ENCODE peak calls at places on chromosomes 16 and 17, in eight cellular contexts. One of them, this sample, is unnamed.

GRCh38 chr16:52078716-52079655 is 468.0 kb downstream of the TOX3 start:
- DNase-seq in iPS DF 6.9: no peak
- DNase-seq in ovary: no peak
- DNase-seq in CD8-positive, alpha-beta T cell: no peak
- DNase-seq in IMR-90: no peak
- DNase-seq in suprapubic skin: no peak
- DNase-seq in A673: no peak
- DNase-seq in fibroblast of lung: no peak
- DNase-seq in this sample: no peak

GRCh38 chr17:13597723-13598347 is 3.9 kb downstream of the HS3ST3A1 start:
- DNase-seq in iPS DF 6.9: no peak
- DNase-seq in ovary: no peak
- DNase-seq in CD8-positive, alpha-beta T cell: peak
- DNase-seq in IMR-90: peak
- DNase-seq in suprapubic skin: no peak
- DNase-seq in A673: peak
- DNase-seq in fibroblast of lung: peak
- DNase-seq in this sample: no peak

GRCh38 chr16:28845173-28846079 is 722 bp downstream of the TUFM start:
- DNase-seq in iPS DF 6.9: no peak
- DNase-seq in ovary: no peak
- DNase-seq in CD8-positive, alpha-beta T cell: no peak
- DNase-seq in IMR-90: peak
- DNase-seq in suprapubic skin: no peak
- DNase-seq in A673: peak
- DNase-seq in fibroblast of lung: no peak
- DNase-seq in this sample: no peak

GRCh38 chr17:41065829-41066624 is at the start of gene KRTAP2-4:
- DNase-seq in iPS DF 6.9: no peak
- DNase-seq in ovary: no peak
- DNase-seq in CD8-positive, alpha-beta T cell: no peak
- DNase-seq in IMR-90: peak
- DNase-seq in suprapubic skin: no peak
- DNase-seq in A673: no peak
- DNase-seq in fibroblast of lung: peak
- DNase-seq in this sample: no peak

GRCh38 chr16:49353650-49354049 is 20.0 kb upstream of the C16orf78 start:
- DNase-seq in iPS DF 6.9: no peak
- DNase-seq in ovary: no peak
- DNase-seq in CD8-positive, alpha-beta T cell: no peak
- DNase-seq in IMR-90: no peak
- DNase-seq in suprapubic skin: no peak
- DNase-seq in A673: peak
- DNase-seq in fibroblast of lung: no peak
- DNase-seq in this sample: no peak

GRCh38 chr16:67648088-67648763 is 3.3 kb downstream of the CARMIL2 start:
- DNase-seq in iPS DF 6.9: no peak
- DNase-seq in ovary: no peak
- DNase-seq in CD8-positive, alpha-beta T cell: no peak
- DNase-seq in IMR-90: no peak
- DNase-seq in suprapubic skin: no peak
- DNase-seq in A673: no peak
- DNase-seq in fibroblast of lung: no peak
- DNase-seq in this sample: no peak

GRCh38 chr16:73122604-73123386 is 74.9 kb upstream of the ZFHX3 start:
- DNase-seq in iPS DF 6.9: no peak
- DNase-seq in ovary: no peak
- DNase-seq in CD8-positive, alpha-beta T cell: no peak
- DNase-seq in IMR-90: no peak
- DNase-seq in suprapubic skin: peak
- DNase-seq in A673: no peak
- DNase-seq in fibroblast of lung: peak
- DNase-seq in this sample: peak

GRCh38 chr17:82283208-82283749 is 9.8 kb upstream of the CSNK1D start:
- DNase-seq in iPS DF 6.9: no peak
- DNase-seq in ovary: no peak
- DNase-seq in CD8-positive, alpha-beta T cell: no peak
- DNase-seq in IMR-90: peak
- DNase-seq in suprapubic skin: no peak
- DNase-seq in A673: peak
- DNase-seq in fibroblast of lung: peak
- DNase-seq in this sample: no peak

GRCh38 chr17:35414247-35414646 is 18.1 kb downstream of the SLFN12 start:
- DNase-seq in iPS DF 6.9: no peak
- DNase-seq in ovary: no peak
- DNase-seq in CD8-positive, alpha-beta T cell: no peak
- DNase-seq in IMR-90: no peak
- DNase-seq in suprapubic skin: no peak
- DNase-seq in A673: no peak
- DNase-seq in fibroblast of lung: no peak
- DNase-seq in this sample: no peak

GRCh38 chr16:89090182-89090630 is 3.4 kb upstream of the ACSF3 start:
- DNase-seq in iPS DF 6.9: no peak
- DNase-seq in ovary: no peak
- DNase-seq in CD8-positive, alpha-beta T cell: no peak
- DNase-seq in IMR-90: no peak
- DNase-seq in suprapubic skin: no peak
- DNase-seq in A673: no peak
- DNase-seq in fibroblast of lung: no peak
- DNase-seq in this sample: no peak

GRCh38 chr16:89089142-89089541 is 4.5 kb upstream of the ACSF3 start:
- DNase-seq in iPS DF 6.9: no peak
- DNase-seq in ovary: no peak
- DNase-seq in CD8-positive, alpha-beta T cell: no peak
- DNase-seq in IMR-90: no peak
- DNase-seq in suprapubic skin: no peak
- DNase-seq in A673: no peak
- DNase-seq in fibroblast of lung: no peak
- DNase-seq in this sample: no peak

GRCh38 chr16:89093602-89094251 is at the start of gene ACSF3:
- DNase-seq in iPS DF 6.9: no peak
- DNase-seq in ovary: peak
- DNase-seq in CD8-positive, alpha-beta T cell: peak
- DNase-seq in IMR-90: peak
- DNase-seq in suprapubic skin: no peak
- DNase-seq in A673: peak
- DNase-seq in fibroblast of lung: peak
- DNase-seq in this sample: peak

GRCh38 chr16:89092013-89092412 is 1.6 kb upstream of the ACSF3 start:
- DNase-seq in iPS DF 6.9: no peak
- DNase-seq in ovary: no peak
- DNase-seq in CD8-positive, alpha-beta T cell: no peak
- DNase-seq in IMR-90: no peak
- DNase-seq in suprapubic skin: no peak
- DNase-seq in A673: no peak
- DNase-seq in fibroblast of lung: no peak
- DNase-seq in this sample: no peak

GRCh38 chr16:89090669-89091426 is 2.8 kb upstream of the ACSF3 start:
- DNase-seq in iPS DF 6.9: no peak
- DNase-seq in ovary: no peak
- DNase-seq in CD8-positive, alpha-beta T cell: no peak
- DNase-seq in IMR-90: no peak
- DNase-seq in suprapubic skin: no peak
- DNase-seq in A673: no peak
- DNase-seq in fibroblast of lung: no peak
- DNase-seq in this sample: no peak
- H3K27ac ChIP-seq in iPS DF 6.9: no peak
- H3K27ac ChIP-seq in ovary: no peak
- H3K27ac ChIP-seq in CD8-positive, alpha-beta T cell: no peak
- H3K27ac ChIP-seq in IMR-90: no peak
- H3K27ac ChIP-seq in suprapubic skin: no peak
- H3K27ac ChIP-seq in A673: no peak
- H3K27ac ChIP-seq in fibroblast of lung: no peak
- H3K27ac ChIP-seq in this sample: no peak

DNA sequence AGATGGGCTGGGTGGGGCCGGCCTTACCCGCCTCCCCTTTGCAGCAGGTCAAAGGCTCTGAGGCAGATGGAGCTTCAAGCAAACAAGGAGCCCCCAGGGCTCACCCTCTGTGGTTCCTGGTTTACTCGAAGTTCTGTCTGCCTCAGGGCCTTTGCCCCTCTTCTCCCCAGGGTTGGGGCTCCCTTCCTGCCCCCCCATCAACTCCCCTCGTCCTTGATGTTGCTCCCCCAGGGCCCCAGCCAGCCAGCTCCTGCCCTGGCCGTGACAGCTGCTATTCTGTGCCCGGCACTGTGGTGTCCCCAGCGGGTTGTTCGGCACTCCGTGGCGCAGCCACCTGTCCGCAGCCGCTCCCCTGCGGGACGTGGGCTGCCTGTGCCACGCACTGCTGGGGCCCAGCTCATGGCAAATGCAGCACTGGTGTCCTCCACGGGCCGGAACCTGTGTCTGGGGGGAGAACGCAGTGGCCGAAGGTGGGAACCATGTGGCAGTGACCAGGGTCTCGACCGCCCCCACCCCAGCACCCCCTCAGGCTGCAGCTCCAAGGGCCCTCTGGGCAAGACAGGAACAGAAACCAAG is 4.3 kb upstream of the METRN start:
- DNase-seq in iPS DF 6.9: no peak
- DNase-seq in ovary: no peak
- DNase-seq in CD8-positive, alpha-beta T cell: no peak
- DNase-seq in IMR-90: no peak
- DNase-seq in suprapubic skin: no peak
- DNase-seq in A673: no peak
- DNase-seq in fibroblast of lung: no peak
- DNase-seq in this sample: no peak
- H3K27ac ChIP-seq in iPS DF 6.9: no peak
- H3K27ac ChIP-seq in ovary: no peak
- H3K27ac ChIP-seq in CD8-positive, alpha-beta T cell: no peak
- H3K27ac ChIP-seq in IMR-90: no peak
- H3K27ac ChIP-seq in suprapubic skin: no peak
- H3K27ac ChIP-seq in A673: no peak
- H3K27ac ChIP-seq in fibroblast of lung: no peak
- H3K27ac ChIP-seq in this sample: no peak

DNA sequence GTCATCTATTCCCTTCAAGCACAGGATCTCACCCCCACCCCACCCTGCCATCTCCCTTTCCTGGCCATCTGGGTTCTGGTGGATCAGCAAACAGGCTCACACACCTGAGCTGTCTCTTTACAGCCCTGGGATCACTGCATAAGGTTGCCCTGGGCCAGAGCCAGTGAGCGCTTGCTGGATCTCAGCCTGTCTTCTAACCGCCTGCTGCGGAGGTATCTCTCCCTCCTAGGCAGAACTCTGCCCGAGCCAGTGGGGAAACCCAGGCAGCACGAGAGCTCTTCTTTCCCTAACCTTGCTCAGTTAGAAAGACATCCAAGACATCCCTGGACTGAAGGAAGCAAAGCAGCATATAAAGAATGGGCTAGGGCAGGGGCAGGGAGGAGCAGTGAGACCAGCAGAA is 6.4 kb downstream of the HAS3 start:
- DNase-seq in iPS DF 6.9: no peak
- DNase-seq in ovary: no peak
- DNase-seq in CD8-positive, alpha-beta T cell: no peak
- DNase-seq in IMR-90: no peak
- DNase-seq in suprapubic skin: no peak
- DNase-seq in A673: no peak
- DNase-seq in fibroblast of lung: no peak
- DNase-seq in this sample: no peak
- H3K27ac ChIP-seq in iPS DF 6.9: no peak
- H3K27ac ChIP-seq in ovary: no peak
- H3K27ac ChIP-seq in CD8-positive, alpha-beta T cell: no peak
- H3K27ac ChIP-seq in IMR-90: no peak
- H3K27ac ChIP-seq in suprapubic skin: no peak
- H3K27ac ChIP-seq in A673: no peak
- H3K27ac ChIP-seq in fibroblast of lung: no peak
- H3K27ac ChIP-seq in this sample: no peak

GRCh38 chr16:46762583-46762982 is 14.4 kb upstream of the MYLK3 start:
- DNase-seq in iPS DF 6.9: no peak
- DNase-seq in ovary: no peak
- DNase-seq in CD8-positive, alpha-beta T cell: no peak
- DNase-seq in IMR-90: no peak
- DNase-seq in suprapubic skin: no peak
- DNase-seq in A673: no peak
- DNase-seq in fibroblast of lung: no peak
- DNase-seq in this sample: no peak
- H3K27ac ChIP-seq in iPS DF 6.9: no peak
- H3K27ac ChIP-seq in ovary: no peak
- H3K27ac ChIP-seq in CD8-positive, alpha-beta T cell: no peak
- H3K27ac ChIP-seq in IMR-90: no peak
- H3K27ac ChIP-seq in suprapubic skin: no peak
- H3K27ac ChIP-seq in A673: no peak
- H3K27ac ChIP-seq in fibroblast of lung: no peak
- H3K27ac ChIP-seq in this sample: peak